ENCODE peak calls at places on chromosomes 16 and 17, in seven cellular contexts. One of them, this sample, is unnamed.

GRCh38 chr16:63612462-63613227 is 1509.2 kb downstream of the CDH11 start:
- DNase-seq in heart left ventricle: no peak
- DNase-seq in AG04450: no peak
- DNase-seq in naive thymus-derived CD4-positive, alpha-beta T cell: no peak
- DNase-seq in Panc1: no peak
- DNase-seq in psoas muscle: no peak
- DNase-seq in SJCRH30: no peak
- DNase-seq in this sample: no peak

GRCh38 chr17:81315170-81315884 is 20.2 kb upstream of the SLC38A10 start:
- DNase-seq in psoas muscle: no peak
- DNase-seq in AG04450: no peak
- DNase-seq in SJCRH30: peak; percentile 94
- DNase-seq in heart left ventricle: no peak
- DNase-seq in Panc1: no peak
- DNase-seq in naive thymus-derived CD4-positive, alpha-beta T cell: no peak
- DNase-seq in this sample: no peak

GRCh38 chr17:2192367-2193028 is 111.1 kb downstream of the SMG6 start:
- DNase-seq in naive thymus-derived CD4-positive, alpha-beta T cell: peak; percentile 41
- DNase-seq in heart left ventricle: no peak
- DNase-seq in AG04450: peak; percentile 93
- DNase-seq in psoas muscle: no peak
- DNase-seq in SJCRH30: peak; percentile 80
- DNase-seq in Panc1: no peak
- DNase-seq in this sample: no peak

GRCh38 chr17:44830359-44831269 is 527 bp upstream of the GJC1 start:
- DNase-seq in naive thymus-derived CD4-positive, alpha-beta T cell: peak; percentile 12
- DNase-seq in Panc1: no peak
- DNase-seq in heart left ventricle: peak; percentile 19
- DNase-seq in AG04450: no peak
- DNase-seq in SJCRH30: peak; percentile 62
- DNase-seq in psoas muscle: no peak
- DNase-seq in this sample: no peak

GRCh38 chr17:76558210-76559095 is 18.6 kb downstream of the PRCD start:
- DNase-seq in heart left ventricle: no peak
- DNase-seq in psoas muscle: no peak
- DNase-seq in AG04450: no peak
- DNase-seq in SJCRH30: peak; percentile 65
- DNase-seq in Panc1: no peak
- DNase-seq in naive thymus-derived CD4-positive, alpha-beta T cell: no peak
- DNase-seq in this sample: no peak

GRCh38 chr17:79946352-79947231 is 89.1 kb downstream of the TBC1D16 start:
- DNase-seq in psoas muscle: peak; percentile 30
- DNase-seq in heart left ventricle: no peak
- DNase-seq in AG04450: no peak
- DNase-seq in naive thymus-derived CD4-positive, alpha-beta T cell: no peak
- DNase-seq in Panc1: no peak
- DNase-seq in SJCRH30: no peak
- DNase-seq in this sample: peak; percentile 50

GRCh38 chr17:12046786-12047185 is 26.1 kb downstream of the MAP2K4 start:
- DNase-seq in SJCRH30: no peak
- DNase-seq in heart left ventricle: no peak
- DNase-seq in naive thymus-derived CD4-positive, alpha-beta T cell: no peak
- DNase-seq in Panc1: no peak
- DNase-seq in psoas muscle: no peak
- DNase-seq in AG04450: no peak
- DNase-seq in this sample: no peak

GRCh38 chr16:89378947-89379771 is 111.2 kb downstream of the ANKRD11 start:
- DNase-seq in Panc1: no peak
- DNase-seq in AG04450: no peak
- DNase-seq in SJCRH30: no peak
- DNase-seq in naive thymus-derived CD4-positive, alpha-beta T cell: no peak
- DNase-seq in psoas muscle: peak; percentile 71
- DNase-seq in heart left ventricle: no peak
- DNase-seq in this sample: no peak

GRCh38 chr17:77869665-77870132 is 88.8 kb upstream of the TNRC6C start:
- DNase-seq in psoas muscle: peak; percentile 63
- DNase-seq in Panc1: no peak
- DNase-seq in heart left ventricle: no peak
- DNase-seq in SJCRH30: no peak
- DNase-seq in naive thymus-derived CD4-positive, alpha-beta T cell: no peak
- DNase-seq in AG04450: no peak
- DNase-seq in this sample: peak; percentile 29

GRCh38 chr16:16828913-16829398 is 450.0 kb downstream of the NPIPA7 start:
- DNase-seq in AG04450: no peak
- DNase-seq in SJCRH30: peak; percentile 9
- DNase-seq in psoas muscle: no peak
- DNase-seq in naive thymus-derived CD4-positive, alpha-beta T cell: no peak
- DNase-seq in heart left ventricle: no peak
- DNase-seq in Panc1: no peak
- DNase-seq in this sample: no peak

GRCh38 chr17:31400481-31400950 is 9.0 kb downstream of the RAB11FIP4 start:
- DNase-seq in psoas muscle: no peak
- DNase-seq in Panc1: no peak
- DNase-seq in naive thymus-derived CD4-positive, alpha-beta T cell: no peak
- DNase-seq in heart left ventricle: no peak
- DNase-seq in AG04450: no peak
- DNase-seq in SJCRH30: no peak
- DNase-seq in this sample: no peak

GRCh38 chr16:81587626-81588160 is 143.1 kb downstream of the CMIP start:
- DNase-seq in AG04450: no peak
- DNase-seq in psoas muscle: no peak
- DNase-seq in heart left ventricle: no peak
- DNase-seq in Panc1: no peak
- DNase-seq in naive thymus-derived CD4-positive, alpha-beta T cell: no peak
- DNase-seq in SJCRH30: no peak
- DNase-seq in this sample: no peak

GRCh38 chr16:3879258-3879886 is 1.1 kb downstream of the CREBBP start:
- DNase-seq in naive thymus-derived CD4-positive, alpha-beta T cell: no peak
- DNase-seq in psoas muscle: peak; percentile 71
- DNase-seq in heart left ventricle: peak; percentile 39
- DNase-seq in AG04450: no peak
- DNase-seq in SJCRH30: no peak
- DNase-seq in Panc1: no peak
- DNase-seq in this sample: peak; percentile 89

GRCh38 chr17:28225271-28225670 is 93.7 kb upstream of the TMEM97 start:
- DNase-seq in psoas muscle: no peak
- DNase-seq in SJCRH30: no peak
- DNase-seq in heart left ventricle: peak; percentile 30
- DNase-seq in AG04450: no peak
- DNase-seq in naive thymus-derived CD4-positive, alpha-beta T cell: no peak
- DNase-seq in Panc1: no peak
- DNase-seq in this sample: no peak

GRCh38 chr16:15894571-15895358 is 6.4 kb upstream of the CEP20 start:
- DNase-seq in SJCRH30: no peak
- DNase-seq in AG04450: no peak
- DNase-seq in Panc1: no peak
- DNase-seq in psoas muscle: no peak
- DNase-seq in naive thymus-derived CD4-positive, alpha-beta T cell: no peak
- DNase-seq in heart left ventricle: no peak
- DNase-seq in this sample: no peak

GRCh38 chr17:27807567-27808470 is 7.5 kb upstream of the NOS2 start:
- DNase-seq in naive thymus-derived CD4-positive, alpha-beta T cell: peak; percentile 82
- DNase-seq in Panc1: no peak
- DNase-seq in SJCRH30: no peak
- DNase-seq in heart left ventricle: no peak
- DNase-seq in AG04450: no peak
- DNase-seq in psoas muscle: no peak
- DNase-seq in this sample: no peak

GRCh38 chr17:55420776-55421178 is 858 bp downstream of the MMD start:
- DNase-seq in AG04450: no peak
- DNase-seq in Panc1: no peak
- DNase-seq in psoas muscle: peak; percentile 66
- DNase-seq in heart left ventricle: peak; percentile 51
- DNase-seq in naive thymus-derived CD4-positive, alpha-beta T cell: peak; percentile 35
- DNase-seq in SJCRH30: peak; percentile 54
- DNase-seq in this sample: peak; percentile 32

GRCh38 chr17:55420067-55420775 is 1.4 kb downstream of the MMD start:
- DNase-seq in psoas muscle: no peak
- DNase-seq in SJCRH30: no peak
- DNase-seq in naive thymus-derived CD4-positive, alpha-beta T cell: peak; percentile 71
- DNase-seq in heart left ventricle: no peak
- DNase-seq in AG04450: no peak
- DNase-seq in Panc1: no peak
- DNase-seq in this sample: no peak

GRCh38 chr17:55418369-55419268 is 3.0 kb downstream of the MMD start:
- DNase-seq in naive thymus-derived CD4-positive, alpha-beta T cell: no peak
- DNase-seq in SJCRH30: no peak
- DNase-seq in psoas muscle: no peak
- DNase-seq in AG04450: no peak
- DNase-seq in Panc1: no peak
- DNase-seq in heart left ventricle: no peak
- DNase-seq in this sample: no peak

GRCh38 chr17:55423535-55423934 is 1.9 kb upstream of the MMD start:
- DNase-seq in SJCRH30: no peak
- DNase-seq in heart left ventricle: no peak
- DNase-seq in Panc1: no peak
- DNase-seq in psoas muscle: no peak
- DNase-seq in AG04450: no peak
- DNase-seq in naive thymus-derived CD4-positive, alpha-beta T cell: no peak
- DNase-seq in this sample: no peak

GRCh38 chr17:55421179-55421934 is at the start of gene MMD:
- DNase-seq in Panc1: no peak
- DNase-seq in SJCRH30: no peak
- DNase-seq in naive thymus-derived CD4-positive, alpha-beta T cell: peak; percentile 23
- DNase-seq in heart left ventricle: no peak
- DNase-seq in psoas muscle: peak; percentile 60
- DNase-seq in AG04450: no peak
- DNase-seq in this sample: peak; percentile 70
- H3K27ac ChIP-seq in Panc1: peak within 1 kb of the TSS; percentile 79
- H3K27ac ChIP-seq in SJCRH30: peak within 1 kb of the TSS; percentile 75
- H3K27ac ChIP-seq in naive thymus-derived CD4-positive, alpha-beta T cell: peak within 1 kb of the TSS; percentile 87
- H3K27ac ChIP-seq in heart left ventricle: peak within 1 kb of the TSS; percentile 72
- H3K27ac ChIP-seq in psoas muscle: peak within 1 kb of the TSS; percentile 78
- H3K27ac ChIP-seq in AG04450: peak within 1 kb of the TSS; percentile 24
- H3K27ac ChIP-seq in this sample: peak within 1 kb of the TSS; percentile 70

DNA sequence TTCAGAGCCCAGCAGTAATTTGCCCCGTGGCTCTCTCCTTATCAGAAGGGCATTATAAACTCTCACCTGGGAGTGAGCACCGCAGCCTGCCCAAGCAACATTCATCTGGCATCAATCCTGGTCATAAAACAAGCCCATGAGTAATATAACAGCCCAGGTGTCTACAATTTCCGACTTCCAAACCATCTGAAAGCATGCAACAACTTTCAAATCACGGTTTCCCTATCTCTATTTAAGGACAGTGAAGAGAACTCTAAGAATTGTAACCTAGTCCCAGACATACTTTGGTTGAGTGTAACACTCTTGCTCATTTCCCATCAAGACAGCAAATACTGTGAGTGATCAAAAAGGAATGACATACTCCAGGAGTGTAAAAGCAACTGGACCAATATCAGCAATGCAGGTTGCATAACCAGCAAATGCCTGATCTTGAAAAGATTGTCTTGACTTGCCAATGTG is 487.4 kb upstream of the SOX9 start:
- DNase-seq in naive thymus-derived CD4-positive, alpha-beta T cell: no peak
- DNase-seq in AG04450: peak; percentile 70
- DNase-seq in SJCRH30: no peak
- DNase-seq in psoas muscle: no peak
- DNase-seq in Panc1: peak; percentile 56
- DNase-seq in heart left ventricle: no peak
- DNase-seq in this sample: no peak
- H3K4me3 ChIP-seq in naive thymus-derived CD4-positive, alpha-beta T cell: no peak overlapping the region
- H3K4me3 ChIP-seq in AG04450: no peak overlapping the region
- H3K4me3 ChIP-seq in SJCRH30: no peak overlapping the region
- H3K4me3 ChIP-seq in psoas muscle: no peak overlapping the region
- H3K4me3 ChIP-seq in Panc1: no peak overlapping the region
- H3K4me3 ChIP-seq in heart left ventricle: no peak overlapping the region
- H3K4me3 ChIP-seq in this sample: no peak overlapping the region

DNA sequence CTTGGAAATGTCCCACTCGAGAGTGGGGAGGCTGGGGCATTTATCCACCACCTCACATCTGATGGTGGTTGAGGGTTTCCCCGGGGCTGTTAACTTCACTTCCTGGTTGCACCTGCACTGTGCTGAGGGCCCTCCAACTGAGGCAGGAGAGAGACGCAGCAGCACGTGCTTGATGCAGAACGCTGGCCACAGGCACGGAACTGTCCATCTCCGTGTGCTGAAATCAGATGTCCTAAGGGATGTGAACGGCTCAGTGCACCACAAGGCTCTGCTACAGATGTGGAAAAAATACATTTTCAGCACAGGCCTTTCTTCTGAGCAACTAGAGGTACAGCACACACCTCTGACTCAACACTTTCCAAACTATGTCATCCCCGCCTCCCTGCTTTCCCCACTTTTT is 114.8 kb upstream of the C16orf82 start:
- DNase-seq in psoas muscle: no peak
- DNase-seq in AG04450: no peak
- DNase-seq in heart left ventricle: no peak
- DNase-seq in Panc1: no peak
- DNase-seq in naive thymus-derived CD4-positive, alpha-beta T cell: no peak
- DNase-seq in SJCRH30: no peak
- DNase-seq in this sample: no peak
- H3K27me3 ChIP-seq in psoas muscle: no peaks in the 10 kb centered on the region
- H3K27me3 ChIP-seq in AG04450: peaks cover 8% of the 10 kb centered on the region
- H3K27me3 ChIP-seq in heart left ventricle: no peaks in the 10 kb centered on the region
- H3K27me3 ChIP-seq in Panc1: no peaks in the 10 kb centered on the region
- H3K27me3 ChIP-seq in naive thymus-derived CD4-positive, alpha-beta T cell: no peaks in the 10 kb centered on the region
- H3K27me3 ChIP-seq in SJCRH30: no peaks in the 10 kb centered on the region
- H3K27me3 ChIP-seq in this sample: no peaks in the 10 kb centered on the region

GRCh38 chr17:58341861-58342475 is 10.0 kb downstream of the SUPT4H1 start:
- DNase-seq in naive thymus-derived CD4-positive, alpha-beta T cell: peak; percentile 14
- DNase-seq in Panc1: no peak
- DNase-seq in AG04450: no peak
- DNase-seq in psoas muscle: no peak
- DNase-seq in SJCRH30: no peak
- DNase-seq in heart left ventricle: no peak
- DNase-seq in this sample: no peak

GRCh38 chr17:58344047-58344790 is 7.8 kb downstream of the SUPT4H1 start:
- DNase-seq in Panc1: no peak
- DNase-seq in naive thymus-derived CD4-positive, alpha-beta T cell: peak; percentile 85
- DNase-seq in SJCRH30: no peak
- DNase-seq in psoas muscle: no peak
- DNase-seq in AG04450: no peak
- DNase-seq in heart left ventricle: no peak
- DNase-seq in this sample: peak; percentile 19

GRCh38 chr17:58344791-58345157 is 7.2 kb downstream of the SUPT4H1 start:
- DNase-seq in psoas muscle: no peak
- DNase-seq in Panc1: no peak
- DNase-seq in naive thymus-derived CD4-positive, alpha-beta T cell: peak; percentile 83
- DNase-seq in heart left ventricle: no peak
- DNase-seq in AG04450: no peak
- DNase-seq in SJCRH30: no peak
- DNase-seq in this sample: no peak

GRCh38 chr17:58345500-58345899 is 6.5 kb downstream of the SUPT4H1 start:
- DNase-seq in Panc1: no peak
- DNase-seq in heart left ventricle: no peak
- DNase-seq in naive thymus-derived CD4-positive, alpha-beta T cell: no peak
- DNase-seq in AG04450: no peak
- DNase-seq in psoas muscle: no peak
- DNase-seq in SJCRH30: no peak
- DNase-seq in this sample: no peak

DNA sequence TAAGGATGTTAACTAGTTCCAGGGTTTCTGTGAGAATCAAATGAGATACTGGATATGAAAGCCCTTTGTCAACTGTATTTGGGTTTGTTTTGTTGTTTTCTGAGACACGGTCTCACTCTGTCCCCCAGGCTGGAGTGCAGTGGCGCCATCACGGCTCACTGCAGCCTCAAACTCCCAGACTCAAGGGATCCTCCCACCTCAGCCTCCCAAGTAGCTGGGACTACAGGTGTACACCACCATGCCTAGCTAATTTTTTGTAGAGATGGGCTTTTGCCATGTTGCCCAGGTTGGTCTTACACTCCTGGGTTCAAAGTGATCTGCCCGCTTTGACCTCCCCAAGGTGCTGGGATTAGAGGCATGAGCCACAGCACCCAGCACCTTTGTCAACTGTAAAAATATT is 8.9 kb downstream of the SUPT4H1 start:
- DNase-seq in heart left ventricle: no peak
- DNase-seq in AG04450: no peak
- DNase-seq in SJCRH30: no peak
- DNase-seq in Panc1: no peak
- DNase-seq in naive thymus-derived CD4-positive, alpha-beta T cell: no peak
- DNase-seq in psoas muscle: no peak
- DNase-seq in this sample: no peak
- H3K27ac ChIP-seq in heart left ventricle: no peak overlapping the region
- H3K27ac ChIP-seq in AG04450: no peak overlapping the region
- H3K27ac ChIP-seq in SJCRH30: no peak overlapping the region
- H3K27ac ChIP-seq in Panc1: no peak overlapping the region
- H3K27ac ChIP-seq in naive thymus-derived CD4-positive, alpha-beta T cell: peak overlapping the region; percentile 98
- H3K27ac ChIP-seq in psoas muscle: no peak overlapping the region
- H3K27ac ChIP-seq in this sample: no peak overlapping the region